ENCODE peak calls at places on chromosome 12, in four cellular contexts. S is stimulated activated naive CD8-positive, alpha-beta T cell treated with anti-CD3 and anti-CD28 coated beads, Interleukin-15, Interleukin-2, amounts not matched to agents 100 U/mL and 50 U/mL, for 24 hours; M is CMK; K is WTC11. C is an unnamed sample.
A peak's percentile ranks its signal among the peaks of the same experiment; 100 is the strongest.

GRCh38 chr12:26941251-26941650 is 3.0 kb downstream of the FGFR1OP2 start:
- DNase-seq in K (no peak), M (no peak), S (no peak), C (no peak)

GRCh38 chr12:28704477-28705169 is 444.5 kb upstream of the FAR2 start:
- DNase-seq in K (no peak), M (no peak), S (no peak), C (no peak)

GRCh38 chr12:94769040-94769420 is 118.7 kb upstream of the TMCC3 start:
- DNase-seq in K (no peak), S (no peak), M (peak; percentile 67), C (no peak)

GRCh38 chr12:3233813-3234212 is 156.6 kb downstream of the TSPAN9 start:
- DNase-seq in S (no peak), K (no peak), M (no peak), C (no peak)

GRCh38 chr12:32155041-32155440 is 48.4 kb downstream of the BICD1 start:
- DNase-seq in S (no peak), K (no peak), M (no peak), C (no peak)

GRCh38 chr12:102468261-102468940 is 12.0 kb downstream of the IGF1 start:
- DNase-seq in S (no peak), K (no peak), M (no peak), C (no peak)

GRCh38 chr12:110791589-110791988 is 48.9 kb upstream of the PPP1CC start:
- DNase-seq in K (no peak), S (no peak), M (no peak), C (no peak)

GRCh38 chr12:60501124-60501729 is 905.4 kb downstream of the SLC16A7 start:
- DNase-seq in K (no peak), M (no peak), S (no peak), C (no peak)

GRCh38 chr12:14928946-14929345 is 9.4 kb downstream of the ERP27 start:
- DNase-seq in M (no peak), S (no peak), K (no peak), C (no peak)

GRCh38 chr12:51132693-51133092 is 40.2 kb downstream of the TFCP2 start:
- DNase-seq in S (no peak), M (no peak), K (no peak), C (no peak)

GRCh38 chr12:62899568-62900390 is 35.2 kb downstream of the PPM1H start:
- DNase-seq in K (no peak), S (no peak), M (no peak), C (no peak)

GRCh38 chr12:121000530-121000929 is 15.8 kb downstream of the C12orf43 start:
- DNase-seq in K (no peak), M (no peak), S (no peak), C (no peak)

GRCh38 chr12:92075425-92075891 is 70.2 kb downstream of the BTG1 start:
- DNase-seq in M (no peak), S (no peak), K (no peak), C (no peak)